ENCODE peak calls at places on chromosome 7, in four cellular contexts. Y is foreskin fibroblast, S is cardiac fibroblast, T is heart right ventricle. V is an unnamed sample.

GRCh38 chr7:92594746-92595145 is 4.6 kb upstream of the FAM133B start:
- DNase-seq in T (no peak), Y (no peak), S (no peak), V (no peak)

GRCh38 chr7:91876391-91877133 is 3.9 kb downstream of the MTERF1 start:
- DNase-seq in S (peak), T (no peak), Y (peak), V (no peak)

GRCh38 chr7:31553636-31554035 is 39.7 kb downstream of the ITPRID1 start:
- DNase-seq in S (no peak), T (no peak), Y (no peak), V (no peak)

GRCh38 chr7:53811555-53812079 is 730.6 kb upstream of the VSTM2A start:
- DNase-seq in Y (no peak), S (no peak), T (no peak), V (peak)

GRCh38 chr7:2022737-2023250 is 210.0 kb downstream of the MAD1L1 start:
- DNase-seq in Y (no peak), T (no peak), S (no peak), V (no peak)

GRCh38 chr7:137873524-137873923 is 26.8 kb upstream of the DGKI start:
- DNase-seq in S (peak), Y (peak), T (no peak), V (peak)

GRCh38 chr7:2927592-2927991 is 83.5 kb upstream of the GNA12 start:
- DNase-seq in Y (no peak), S (no peak), T (no peak), V (no peak)

GRCh38 chr7:99562832-99563231 is 4.4 kb downstream of the ZNF655 start:
- DNase-seq in S (peak), T (no peak), Y (peak), V (peak)

GRCh38 chr7:41628926-41629325 is 74.0 kb downstream of the INHBA start:
- DNase-seq in S (no peak), Y (peak), T (no peak), V (no peak)

GRCh38 chr7:51545131-51545530 is 228.5 kb upstream of the COBL start:
- DNase-seq in Y (no peak), T (no peak), S (no peak), V (no peak)

GRCh38 chr7:16123117-16123770 is 298.1 kb downstream of the CRPPA start:
- DNase-seq in S (no peak), Y (no peak), T (no peak), V (no peak)

GRCh38 chr7:1812693-1813393 is 142.8 kb downstream of the ELFN1 start:
- DNase-seq in T (no peak), S (no peak), Y (no peak), V (no peak)

GRCh38 chr7:82732677-82733076 is 289.1 kb upstream of the CACNA2D1 start:
- DNase-seq in Y (no peak), S (no peak), T (no peak), V (no peak)

GRCh38 chr7:20114463-20114862 is 102.7 kb downstream of the MACC1 start:
- DNase-seq in T (no peak), S (peak), Y (peak), V (no peak)

GRCh38 chr7:2104107-2104710 is 128.5 kb downstream of the MAD1L1 start:
- DNase-seq in T (peak), Y (peak), S (peak), V (peak)

GRCh38 chr7:81684513-81685262 is 85.2 kb downstream of the HGF start:
- DNase-seq in Y (peak), S (peak), T (peak), V (peak)

GRCh38 chr7:90952649-90952991 is 311.6 kb upstream of the FZD1 start:
- DNase-seq in Y (no peak), T (no peak), S (no peak), V (no peak)

GRCh38 chr7:158369290-158369689 is 218.3 kb downstream of the PTPRN2 start:
- DNase-seq in Y (no peak), T (no peak), S (no peak), V (no peak)

GRCh38 chr7:73397521-73397934 is 36.0 kb upstream of the FZD9 start:
- DNase-seq in S (no peak), T (no peak), Y (no peak), V (no peak)

GRCh38 chr7:28858206-28858605 is 99.9 kb downstream of the TRIL start:
- DNase-seq in T (no peak), S (peak), Y (peak), V (no peak)

GRCh38 chr7:102019461-102019860 is 202.0 kb downstream of the CUX1 start:
- DNase-seq in Y (no peak), S (no peak), T (no peak), V (no peak)

GRCh38 chr7:102306916-102307677 is 20.4 kb downstream of the SH2B2 start:
- DNase-seq in Y (peak), T (peak), S (peak), V (peak)

GRCh38 chr7:102953421-102953820 is 40.6 kb downstream of the LRRC17 start:
- DNase-seq in Y (no peak), S (no peak), T (no peak), V (no peak)

GRCh38 chr7:20172736-20173334 is 44.3 kb downstream of the MACC1 start:
- DNase-seq in Y (peak), T (no peak), S (peak), V (peak)

GRCh38 chr7:3294432-3295100 is 6.5 kb upstream of the SDK1 start:
- DNase-seq in S (no peak), T (no peak), Y (no peak), V (no peak)

GRCh38 chr7:95971716-95972115 is 199.4 kb downstream of the DYNC1I1 start:
- DNase-seq in S (no peak), Y (no peak), T (no peak), V (no peak)

GRCh38 chr7:139595806-139596205 is 72.3 kb downstream of the CLEC2L start:
- DNase-seq in T (no peak), S (no peak), Y (no peak), V (no peak)

GRCh38 chr7:155230169-155230593 is 67.5 kb upstream of the INSIG1 start:
- DNase-seq in S (peak), T (no peak), Y (peak), V (peak)

GRCh38 chr7:152511736-152512135 is 75.9 kb upstream of the KMT2C start:
- DNase-seq in S (no peak), Y (no peak), T (no peak), V (peak)

GRCh38 chr7:19575909-19576557 is 132.8 kb downstream of the POLR1F start:
- DNase-seq in T (no peak), S (no peak), Y (peak), V (no peak)

GRCh38 chr7:11212080-11212711 is 238.5 kb downstream of the PHF14 start:
- DNase-seq in Y (peak), T (no peak), S (peak), V (peak)

GRCh38 chr7:136549756-136550155 is 318.7 kb upstream of the CHRM2 start:
- DNase-seq in T (no peak), Y (no peak), S (no peak), V (no peak)

GRCh38 chr7:47937711-47938573 is 10.3 kb downstream of the PKD1L1 start:
- DNase-seq in Y (no peak), S (no peak), T (no peak), V (no peak)
- H3K4me3 ChIP-seq in Y (no peak), S (no peak), T (no peak), V (no peak)

GRCh38 chr7:25714013-25714412 is 438.0 kb upstream of the NFE2L3 start:
- DNase-seq in Y (no peak), T (no peak), S (no peak), V (no peak)
- TF ChIP-seq CTCF in Y (no peak), T (no peak), S (no peak), V (no peak)

DNA sequence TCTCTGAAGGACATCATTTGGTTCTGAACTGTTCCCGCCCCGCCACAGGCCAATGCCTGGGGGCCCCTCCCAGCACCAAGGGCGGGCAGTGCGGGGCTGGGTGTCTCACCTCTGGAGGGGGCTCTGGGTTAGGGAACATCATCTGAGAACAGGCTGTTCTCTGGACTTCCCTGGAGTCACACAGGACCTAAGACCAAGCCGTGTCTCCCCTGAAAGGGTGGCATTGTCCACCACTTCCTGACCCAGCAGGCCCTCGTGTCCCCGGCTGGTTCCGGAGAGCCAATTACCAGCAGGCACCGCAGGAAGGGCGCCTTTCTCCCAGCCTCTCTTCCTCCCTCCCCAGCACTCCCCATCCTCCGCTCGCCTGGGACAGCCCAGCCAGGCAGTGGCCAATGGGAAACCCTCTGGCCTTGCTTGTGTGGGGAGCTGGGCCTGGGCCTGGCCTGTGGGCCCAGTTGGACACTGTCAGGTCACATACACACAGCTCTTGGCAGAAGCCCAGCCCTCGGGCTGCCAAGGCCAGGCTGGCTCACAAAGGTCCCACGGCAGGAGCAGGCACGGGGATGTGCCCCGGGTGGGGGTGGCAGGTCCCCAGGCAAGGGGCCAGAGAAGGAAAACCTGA is 119.5 kb downstream of the SPDYE5 start:
- DNase-seq in T (peak), S (peak), Y (no peak), V (no peak)
- H3K4me3 ChIP-seq in T (peak), S (no peak), Y (no peak), V (no peak)

DNA sequence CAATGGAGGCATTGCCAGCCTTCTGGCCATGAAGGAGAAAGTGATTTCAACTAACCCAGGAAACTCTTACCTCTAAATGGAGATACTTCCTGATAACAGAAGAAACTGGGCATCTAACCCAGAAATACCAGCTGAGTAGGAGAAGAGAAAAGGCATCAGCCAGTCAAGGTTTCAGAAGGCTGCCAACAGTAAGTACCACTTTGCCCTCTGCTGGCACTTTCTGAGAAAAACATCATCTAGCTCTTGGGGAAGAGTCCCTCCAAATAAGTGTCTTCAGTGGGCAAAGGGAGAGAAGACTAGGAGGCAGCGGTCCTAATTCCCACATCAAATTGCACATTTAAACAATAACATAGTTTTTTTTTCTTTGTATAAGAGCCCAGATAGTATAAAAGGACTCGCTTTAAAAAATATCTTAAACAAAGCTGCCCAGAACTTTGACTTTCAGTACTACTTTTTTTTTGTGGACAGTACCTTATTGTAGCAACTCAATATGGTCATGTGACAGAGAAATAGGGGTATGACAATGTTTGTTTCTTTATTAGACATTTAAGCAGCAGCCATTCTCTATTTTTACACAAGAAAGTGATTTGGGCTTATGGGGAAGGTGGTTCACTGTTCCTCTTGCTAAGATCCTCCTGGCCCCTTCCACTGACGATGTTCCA is 157.3 kb downstream of the CTTNBP2 start:
- DNase-seq in T (no peak), Y (peak), S (peak), V (peak)
- TF ChIP-seq CTCF in T (peak), Y (peak), S (peak), V (peak)

V was measured in fibroblast of villous mesenchyme.